ENCODE peak calls at places on chromosomes 16 and 17, in eight cellular contexts. One of them, this sample, is unnamed.

GRCh38 chr16:63361032-63361624 is 1324.9 kb upstream of the CDH8 start:
- DNase-seq in Peyer's patch: no peak
- DNase-seq in astrocyte: peak; percentile 35
- DNase-seq in right lobe of liver: no peak
- DNase-seq in heart right ventricle: no peak
- DNase-seq in BE2C: peak; percentile 16
- DNase-seq in uterus: no peak
- DNase-seq in tibial artery: no peak
- DNase-seq in this sample: no peak

GRCh38 chr16:85798901-85799496 is 345 bp downstream of the EMC8 start:
- DNase-seq in tibial artery: no peak
- DNase-seq in right lobe of liver: peak; percentile 47
- DNase-seq in astrocyte: peak; percentile 16
- DNase-seq in heart right ventricle: peak; percentile 15
- DNase-seq in uterus: no peak
- DNase-seq in BE2C: peak; percentile 37
- DNase-seq in Peyer's patch: no peak
- DNase-seq in this sample: peak; percentile 4

GRCh38 chr16:56424791-56425438 is 430 bp downstream of the AMFR start:
- DNase-seq in uterus: peak; percentile 46
- DNase-seq in tibial artery: peak; percentile 76
- DNase-seq in astrocyte: no peak
- DNase-seq in right lobe of liver: peak; percentile 55
- DNase-seq in Peyer's patch: peak; percentile 41
- DNase-seq in heart right ventricle: peak; percentile 17
- DNase-seq in BE2C: peak; percentile 53
- DNase-seq in this sample: peak; percentile 44

GRCh38 chr17:28643979-28644781 is 778 bp downstream of the BLTP2 start:
- DNase-seq in Peyer's patch: peak; percentile 64
- DNase-seq in BE2C: peak; percentile 29
- DNase-seq in tibial artery: no peak
- DNase-seq in astrocyte: peak; percentile 41
- DNase-seq in uterus: no peak
- DNase-seq in heart right ventricle: peak; percentile 21
- DNase-seq in right lobe of liver: peak; percentile 49
- DNase-seq in this sample: no peak

GRCh38 chr17:879546-879945 is 97.4 kb downstream of the MRM3 start:
- DNase-seq in tibial artery: peak; percentile 87
- DNase-seq in Peyer's patch: peak; percentile 52
- DNase-seq in astrocyte: peak; percentile 90
- DNase-seq in heart right ventricle: peak; percentile 86
- DNase-seq in right lobe of liver: peak; percentile 74
- DNase-seq in BE2C: peak; percentile 15
- DNase-seq in uterus: peak; percentile 87
- DNase-seq in this sample: peak; percentile 75

GRCh38 chr17:63445571-63446217 is 412 bp downstream of the CYB561 start:
- DNase-seq in Peyer's patch: no peak
- DNase-seq in heart right ventricle: no peak
- DNase-seq in right lobe of liver: peak; percentile 55
- DNase-seq in astrocyte: peak; percentile 19
- DNase-seq in uterus: peak; percentile 32
- DNase-seq in BE2C: no peak
- DNase-seq in tibial artery: no peak
- DNase-seq in this sample: peak; percentile 64

GRCh38 chr17:69434164-69434579 is 19.7 kb downstream of the MAP2K6 start:
- DNase-seq in BE2C: peak; percentile 61
- DNase-seq in uterus: peak; percentile 24
- DNase-seq in heart right ventricle: peak; percentile 8
- DNase-seq in tibial artery: no peak
- DNase-seq in astrocyte: peak; percentile 51
- DNase-seq in Peyer's patch: no peak
- DNase-seq in right lobe of liver: no peak
- DNase-seq in this sample: no peak

GRCh38 chr16:87855852-87856715 is 13.2 kb downstream of the SLC7A5 start:
- DNase-seq in uterus: no peak
- DNase-seq in BE2C: peak; percentile 83
- DNase-seq in heart right ventricle: peak; percentile 31
- DNase-seq in Peyer's patch: peak; percentile 87
- DNase-seq in astrocyte: no peak
- DNase-seq in tibial artery: peak; percentile 83
- DNase-seq in right lobe of liver: peak; percentile 88
- DNase-seq in this sample: no peak

GRCh38 chr17:7561589-7562207 is at the start of gene SENP3:
- DNase-seq in uterus: peak; percentile 91
- DNase-seq in right lobe of liver: peak; percentile 94
- DNase-seq in heart right ventricle: peak; percentile 90
- DNase-seq in tibial artery: peak; percentile 93
- DNase-seq in astrocyte: peak; percentile 73
- DNase-seq in Peyer's patch: peak; percentile 89
- DNase-seq in BE2C: peak; percentile 87
- DNase-seq in this sample: peak; percentile 88

GRCh38 chr16:77951788-77952187 is 70.6 kb upstream of the CLEC3A start:
- DNase-seq in uterus: no peak
- DNase-seq in right lobe of liver: no peak
- DNase-seq in heart right ventricle: no peak
- DNase-seq in BE2C: no peak
- DNase-seq in tibial artery: no peak
- DNase-seq in astrocyte: no peak
- DNase-seq in Peyer's patch: no peak
- DNase-seq in this sample: no peak

GRCh38 chr17:76700290-76700626 is 10.5 kb downstream of the MXRA7 start:
- DNase-seq in Peyer's patch: no peak
- DNase-seq in heart right ventricle: no peak
- DNase-seq in right lobe of liver: no peak
- DNase-seq in BE2C: no peak
- DNase-seq in tibial artery: no peak
- DNase-seq in astrocyte: no peak
- DNase-seq in uterus: no peak
- DNase-seq in this sample: no peak

GRCh38 chr17:66841328-66841727 is 6.4 kb downstream of the CACNG5 start:
- DNase-seq in BE2C: no peak
- DNase-seq in tibial artery: no peak
- DNase-seq in right lobe of liver: no peak
- DNase-seq in astrocyte: no peak
- DNase-seq in heart right ventricle: no peak
- DNase-seq in uterus: no peak
- DNase-seq in Peyer's patch: no peak
- DNase-seq in this sample: no peak

GRCh38 chr17:57178839-57179238 is 77.5 kb upstream of the MSI2 start:
- DNase-seq in astrocyte: no peak
- DNase-seq in Peyer's patch: no peak
- DNase-seq in BE2C: no peak
- DNase-seq in right lobe of liver: no peak
- DNase-seq in heart right ventricle: no peak
- DNase-seq in tibial artery: no peak
- DNase-seq in uterus: no peak
- DNase-seq in this sample: no peak

GRCh38 chr17:81944858-81945257 is 2.2 kb downstream of the MYADML2 start:
- DNase-seq in uterus: no peak
- DNase-seq in right lobe of liver: no peak
- DNase-seq in astrocyte: no peak
- DNase-seq in tibial artery: no peak
- DNase-seq in BE2C: no peak
- DNase-seq in Peyer's patch: no peak
- DNase-seq in heart right ventricle: no peak
- DNase-seq in this sample: no peak

GRCh38 chr17:39684369-39685043 is 3.4 kb downstream of the PGAP3 start:
- DNase-seq in BE2C: no peak
- DNase-seq in heart right ventricle: no peak
- DNase-seq in Peyer's patch: no peak
- DNase-seq in right lobe of liver: no peak
- DNase-seq in tibial artery: no peak
- DNase-seq in astrocyte: no peak
- DNase-seq in uterus: no peak
- DNase-seq in this sample: no peak

GRCh38 chr16:49649013-49649785 is 206.7 kb downstream of the ZNF423 start:
- DNase-seq in BE2C: no peak
- DNase-seq in heart right ventricle: no peak
- DNase-seq in tibial artery: no peak
- DNase-seq in uterus: no peak
- DNase-seq in Peyer's patch: no peak
- DNase-seq in right lobe of liver: no peak
- DNase-seq in astrocyte: peak; percentile 81
- DNase-seq in this sample: no peak

GRCh38 chr17:32854177-32854576 is 22.7 kb downstream of the MYO1D start:
- DNase-seq in right lobe of liver: no peak
- DNase-seq in tibial artery: no peak
- DNase-seq in BE2C: no peak
- DNase-seq in Peyer's patch: no peak
- DNase-seq in astrocyte: no peak
- DNase-seq in uterus: no peak
- DNase-seq in heart right ventricle: no peak
- DNase-seq in this sample: no peak

GRCh38 chr17:62871291-62871690 is 63.2 kb upstream of the MARCHF10 start:
- DNase-seq in astrocyte: no peak
- DNase-seq in BE2C: no peak
- DNase-seq in tibial artery: no peak
- DNase-seq in uterus: no peak
- DNase-seq in heart right ventricle: no peak
- DNase-seq in right lobe of liver: no peak
- DNase-seq in Peyer's patch: no peak
- DNase-seq in this sample: no peak

GRCh38 chr17:4235372-4236279 is 28.2 kb downstream of the ANKFY1 start:
- DNase-seq in tibial artery: no peak
- DNase-seq in heart right ventricle: no peak
- DNase-seq in BE2C: no peak
- DNase-seq in astrocyte: peak; percentile 43
- DNase-seq in right lobe of liver: no peak
- DNase-seq in uterus: no peak
- DNase-seq in Peyer's patch: no peak
- DNase-seq in this sample: no peak

GRCh38 chr16:8878523-8878911 is 3.6 kb upstream of the LITAFD start:
- DNase-seq in right lobe of liver: no peak
- DNase-seq in Peyer's patch: no peak
- DNase-seq in BE2C: no peak
- DNase-seq in uterus: no peak
- DNase-seq in heart right ventricle: no peak
- DNase-seq in astrocyte: peak; percentile 65
- DNase-seq in tibial artery: no peak
- DNase-seq in this sample: no peak

GRCh38 chr17:39150104-39150634 is 1.3 kb downstream of the PLXDC1 start:
- DNase-seq in heart right ventricle: no peak
- DNase-seq in uterus: no peak
- DNase-seq in right lobe of liver: no peak
- DNase-seq in BE2C: no peak
- DNase-seq in astrocyte: no peak
- DNase-seq in Peyer's patch: no peak
- DNase-seq in tibial artery: no peak
- DNase-seq in this sample: peak; percentile 37

GRCh38 chr16:65576631-65577030 is 454.8 kb upstream of the CDH11 start:
- DNase-seq in uterus: no peak
- DNase-seq in astrocyte: no peak
- DNase-seq in BE2C: peak; percentile 13
- DNase-seq in tibial artery: no peak
- DNase-seq in Peyer's patch: no peak
- DNase-seq in right lobe of liver: no peak
- DNase-seq in heart right ventricle: no peak
- DNase-seq in this sample: no peak
- H3K4me1 ChIP-seq in uterus: no peaks in the 10 kb centered on the region
- H3K4me1 ChIP-seq in astrocyte: peaks cover 10% of the 10 kb centered on the region
- H3K4me1 ChIP-seq in BE2C: no peaks in the 10 kb centered on the region
- H3K4me1 ChIP-seq in tibial artery: no peaks in the 10 kb centered on the region
- H3K4me1 ChIP-seq in Peyer's patch: no peaks in the 10 kb centered on the region
- H3K4me1 ChIP-seq in right lobe of liver: no peaks in the 10 kb centered on the region
- H3K4me1 ChIP-seq in heart right ventricle: no peaks in the 10 kb centered on the region
- H3K4me1 ChIP-seq in this sample: no peaks in the 10 kb centered on the region

DNA sequence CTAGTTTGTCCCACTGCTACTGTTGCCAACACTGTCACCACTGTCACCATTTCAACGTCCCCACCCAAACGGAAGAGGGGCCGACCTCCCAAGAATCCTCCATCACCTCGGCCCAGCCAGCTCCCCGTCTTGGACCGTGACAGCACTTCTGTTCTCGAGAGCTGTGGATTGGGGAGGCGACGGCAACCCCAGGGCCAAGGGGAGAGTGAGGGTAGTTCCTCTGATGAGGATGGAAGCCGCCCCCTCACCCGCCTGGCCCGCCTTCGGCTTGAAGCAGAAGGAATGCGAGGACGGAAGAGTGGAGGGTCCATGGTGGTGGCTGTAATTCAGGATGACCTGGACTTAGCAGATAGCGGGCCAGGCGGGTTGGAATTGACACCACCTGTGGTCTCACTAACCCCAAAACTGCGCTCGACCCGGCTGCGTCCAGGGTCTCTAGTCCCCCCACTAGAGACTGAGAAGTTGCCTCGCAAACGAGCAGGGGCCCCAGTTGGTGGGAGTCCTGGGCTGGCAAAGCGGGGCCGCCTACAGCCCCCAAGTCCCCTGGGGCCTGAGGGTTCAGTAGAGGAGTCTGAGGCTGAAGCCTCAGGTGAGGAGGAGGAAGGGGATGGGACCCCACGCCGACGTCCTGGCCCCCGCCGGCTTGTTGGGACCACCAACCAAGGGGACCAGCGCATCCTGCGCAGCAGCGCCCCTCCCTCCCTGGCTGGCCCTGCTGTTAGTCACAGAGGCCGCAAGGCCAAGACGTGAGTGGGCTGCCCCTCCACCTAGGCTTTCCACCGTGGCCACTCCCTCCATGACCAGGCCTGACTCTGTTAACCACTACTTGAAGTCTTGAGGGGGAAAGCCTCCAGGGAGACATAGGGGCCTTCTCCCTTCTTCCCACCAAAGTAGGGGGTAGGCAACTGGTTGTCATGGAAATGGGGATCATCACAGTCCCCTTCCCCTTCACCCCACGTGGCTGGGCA is 9.0 kb upstream of the PHKG2 start:
- DNase-seq in uterus: no peak
- DNase-seq in astrocyte: no peak
- DNase-seq in tibial artery: peak; percentile 65
- DNase-seq in Peyer's patch: no peak
- DNase-seq in BE2C: no peak
- DNase-seq in right lobe of liver: no peak
- DNase-seq in heart right ventricle: no peak
- DNase-seq in this sample: no peak
- H3K4me3 ChIP-seq in uterus: no peak overlapping the region
- H3K4me3 ChIP-seq in astrocyte: no peak overlapping the region
- H3K4me3 ChIP-seq in tibial artery: no peak overlapping the region
- H3K4me3 ChIP-seq in Peyer's patch: no peak overlapping the region
- H3K4me3 ChIP-seq in BE2C: no peak overlapping the region
- H3K4me3 ChIP-seq in right lobe of liver: no peak overlapping the region
- H3K4me3 ChIP-seq in heart right ventricle: no peak overlapping the region
- H3K4me3 ChIP-seq in this sample: no peak overlapping the region

GRCh38 chr17:8670486-8670885 is 40.0 kb upstream of the MYH10 start:
- DNase-seq in tibial artery: no peak
- DNase-seq in right lobe of liver: no peak
- DNase-seq in BE2C: no peak
- DNase-seq in astrocyte: peak; percentile 49
- DNase-seq in heart right ventricle: no peak
- DNase-seq in Peyer's patch: no peak
- DNase-seq in uterus: no peak
- DNase-seq in this sample: no peak
- TF ChIP-seq CTCF in tibial artery: no peak
- TF ChIP-seq CTCF in right lobe of liver: no peak
- TF ChIP-seq CTCF in BE2C: no peak
- TF ChIP-seq CTCF in astrocyte: no peak
- TF ChIP-seq CTCF in heart right ventricle: no peak
- TF ChIP-seq CTCF in Peyer's patch: no peak
- TF ChIP-seq CTCF in uterus: no peak
- TF ChIP-seq CTCF in this sample: no peak

DNA sequence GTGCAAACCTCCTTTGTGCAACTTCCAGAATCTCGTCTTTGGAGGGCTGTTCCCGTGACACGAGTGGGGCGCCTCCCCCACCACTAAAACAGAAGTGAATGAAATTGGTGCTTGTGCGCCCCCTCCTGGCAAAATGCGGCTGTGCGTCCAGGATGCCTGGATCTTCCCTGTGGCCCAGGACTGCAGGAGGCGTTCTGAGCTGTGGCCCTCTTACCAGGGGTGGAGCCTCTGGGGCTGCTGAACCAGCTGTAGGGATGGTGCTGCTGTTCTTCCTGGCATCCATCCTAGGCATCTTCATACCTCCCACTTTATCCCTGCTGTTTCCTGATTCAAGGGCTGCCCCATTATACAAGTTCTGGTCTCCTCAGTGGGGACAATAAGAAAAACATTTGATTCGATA is 18.5 kb upstream of the NAGLU start:
- DNase-seq in right lobe of liver: peak; percentile 83
- DNase-seq in tibial artery: peak; percentile 97
- DNase-seq in astrocyte: peak; percentile 81
- DNase-seq in BE2C: peak; percentile 85
- DNase-seq in Peyer's patch: peak; percentile 82
- DNase-seq in heart right ventricle: peak; percentile 90
- DNase-seq in uterus: peak; percentile 95
- DNase-seq in this sample: peak; percentile 88
- H3K4me1 ChIP-seq in right lobe of liver: peaks cover 44% of the 10 kb centered on the region
- H3K4me1 ChIP-seq in tibial artery: peaks cover 11% of the 10 kb centered on the region
- H3K4me1 ChIP-seq in astrocyte: peaks cover 56% of the 10 kb centered on the region
- H3K4me1 ChIP-seq in BE2C: peaks cover 29% of the 10 kb centered on the region
- H3K4me1 ChIP-seq in Peyer's patch: peaks cover 57% of the 10 kb centered on the region
- H3K4me1 ChIP-seq in heart right ventricle: peaks cover 67% of the 10 kb centered on the region
- H3K4me1 ChIP-seq in uterus: peaks cover 54% of the 10 kb centered on the region
- H3K4me1 ChIP-seq in this sample: no peaks in the 10 kb centered on the region

This sample was measured in CD8-positive, alpha-beta T cell.